ENCODE peak calls at places on chromosomes 13 and 19, in ten cellular contexts. X is psoas muscle; I is mesendoderm; E is osteocyte; L is fibroblast of pulmonary artery; W is CD8-positive, alpha-beta T cell; B is smooth muscle cell of the brain vasculature; D is substantia nigra; O is bronchial epithelial cell; A is activated T-cell treated with anti-CD3 and anti-CD28 coated beads, Interleukin-2, amount 50 U/mL, for 4 hours. Q is an unnamed sample.

GRCh38 chr13:48961379-48961778 is 14.3 kb upstream of the FNDC3A start:
- DNase-seq in X (no peak), I (no peak), E (no peak), L (no peak), W (no peak), B (no peak), D (no peak), O (no peak), A (no peak), Q (no peak)

GRCh38 chr13:42720116-42720857 is 61.1 kb upstream of the FAM216B start:
- DNase-seq in X (no peak), I (peak), E (no peak), L (peak), W (no peak), B (peak), D (no peak), O (peak), A (no peak), Q (peak)

GRCh38 chr13:38636106-38636505 is 50.8 kb upstream of the FREM2 start:
- DNase-seq in X (no peak), I (no peak), E (no peak), L (no peak), W (no peak), B (no peak), D (no peak), O (no peak), A (no peak), Q (no peak)

GRCh38 chr13:47179321-47179720 is 282.5 kb upstream of the HTR2A start:
- DNase-seq in X (no peak), I (no peak), E (no peak), L (no peak), W (no peak), B (no peak), D (no peak), O (no peak), A (no peak), Q (no peak)

GRCh38 chr13:40292536-40292935 is 373.9 kb downstream of the FOXO1 start:
- DNase-seq in X (no peak), I (no peak), E (no peak), L (no peak), W (no peak), B (no peak), D (no peak), O (no peak), A (no peak), Q (no peak)

GRCh38 chr13:67298297-67298696 is 68.2 kb upstream of the PCDH9 start:
- DNase-seq in X (no peak), I (no peak), E (no peak), L (no peak), W (no peak), B (no peak), D (no peak), O (no peak), A (no peak), Q (no peak)

GRCh38 chr13:113669871-113670341 is 2.9 kb downstream of the GRK1 start:
- DNase-seq in X (peak), I (no peak), E (no peak), L (no peak), W (no peak), B (no peak), D (no peak), O (no peak), A (no peak), Q (no peak)

GRCh38 chr13:55029280-55029679 is 2000.7 kb downstream of the OLFM4 start:
- DNase-seq in X (no peak), I (no peak), E (no peak), L (no peak), W (no peak), B (no peak), D (no peak), O (no peak), A (no peak), Q (no peak)

GRCh38 chr19:47778089-47778953 is at the start of gene SELENOW:
- DNase-seq in X (peak), I (peak), E (peak), L (peak), W (peak), B (peak), D (peak), O (peak), A (peak), Q (peak)

GRCh38 chr19:38070573-38070972 is 153.4 kb downstream of the DPF1 start:
- DNase-seq in X (no peak), I (no peak), E (no peak), L (peak), W (no peak), B (no peak), D (no peak), O (peak), A (no peak), Q (peak)

GRCh38 chr13:94325660-94326059 is 153.8 kb downstream of the DCT start:
- DNase-seq in X (no peak), I (peak), E (no peak), L (no peak), W (no peak), B (no peak), D (no peak), O (no peak), A (no peak), Q (no peak)

GRCh38 chr13:109610517-109610916 is 175.9 kb downstream of the IRS2 start:
- DNase-seq in X (peak), I (peak), E (no peak), L (peak), W (peak), B (no peak), D (peak), O (peak), A (peak), Q (peak)

GRCh38 chr13:33331962-33332361 is 46.4 kb upstream of the STARD13 start:
- DNase-seq in X (no peak), I (no peak), E (no peak), L (no peak), W (no peak), B (no peak), D (no peak), O (no peak), A (no peak), Q (no peak)

GRCh38 chr19:41706741-41707501 is 1.5 kb upstream of the CEACAM5 start:
- DNase-seq in X (peak), I (peak), E (no peak), L (peak), W (peak), B (no peak), D (peak), O (peak), A (peak), Q (peak)

GRCh38 chr13:110953833-110954532 is 39.1 kb upstream of the ANKRD10 start:
- DNase-seq in X (no peak), I (no peak), E (peak), L (no peak), W (no peak), B (no peak), D (no peak), O (no peak), A (no peak), Q (no peak)

GRCh38 chr13:20702945-20703784 is at the start of gene IL17D:
- DNase-seq in X (peak), I (no peak), E (no peak), L (no peak), W (peak), B (no peak), D (peak), O (no peak), A (peak), Q (no peak)

GRCh38 chr19:19279062-19279612 is 6.0 kb upstream of the TM6SF2 start:
- DNase-seq in X (no peak), I (no peak), E (no peak), L (no peak), W (no peak), B (no peak), D (no peak), O (no peak), A (no peak), Q (no peak)

GRCh38 chr13:40476175-40476958 is 190.1 kb downstream of the FOXO1 start:
- DNase-seq in X (no peak), I (no peak), E (no peak), L (peak), W (no peak), B (no peak), D (no peak), O (no peak), A (no peak), Q (peak)

GRCh38 chr13:46213242-46213641 is 1.5 kb downstream of the LRRC63 start:
- DNase-seq in X (no peak), I (no peak), E (no peak), L (no peak), W (no peak), B (no peak), D (no peak), O (no peak), A (no peak), Q (peak)

GRCh38 chr13:75803175-75803611 is 167.1 kb downstream of the LMO7 start:
- DNase-seq in X (no peak), I (peak), E (no peak), L (no peak), W (peak), B (no peak), D (no peak), O (no peak), A (no peak), Q (no peak)

GRCh38 chr19:33100894-33101644 is 20.1 kb downstream of the GPATCH1 start:
- DNase-seq in X (no peak), I (no peak), E (no peak), L (no peak), W (no peak), B (no peak), D (no peak), O (peak), A (no peak), Q (peak)

GRCh38 chr19:5073153-5073844 is 104.4 kb downstream of the KDM4B start:
- DNase-seq in X (no peak), I (no peak), E (no peak), L (no peak), W (no peak), B (no peak), D (no peak), O (no peak), A (no peak), Q (no peak)

GRCh38 chr19:7182489-7182888 is 111.7 kb downstream of the INSR start:
- DNase-seq in X (no peak), I (no peak), E (no peak), L (no peak), W (no peak), B (no peak), D (no peak), O (no peak), A (no peak), Q (no peak)